ENCODE peak calls at places on chromosome 22, in nine cellular contexts. Q is IMR-90, X is RWPE2, M is upper lobe of left lung, A is transverse colon, L is adrenal gland, R is Peyer's patch, Y is cardiac fibroblast, I is NB4. O is an unnamed sample.

GRCh38 chr22:45639747-45640102 is 31.9 kb upstream of the ATXN10 start:
- DNase-seq in M (no peak), Q (no peak), R (no peak), Y (no peak), X (no peak), I (peak; percentile 63), A (no peak), L (no peak), O (no peak)

GRCh38 chr22:45717787-45718186 is 46.2 kb downstream of the ATXN10 start:
- DNase-seq in Y (peak; percentile 67), I (no peak), M (no peak), L (no peak), A (no peak), X (no peak), Q (peak; percentile 79), R (no peak), O (peak; percentile 71)

GRCh38 chr22:22848364-22848866 is 39.2 kb upstream of the IGLL5 start:
- DNase-seq in A (peak; percentile 79), L (peak; percentile 45), X (no peak), Y (peak; percentile 51), I (peak; percentile 59), Q (peak; percentile 31), M (peak; percentile 23), R (peak; percentile 78), O (peak; percentile 69)

GRCh38 chr22:29030618-29031235 is 30.9 kb downstream of the C22orf31 start:
- DNase-seq in Q (peak; percentile 77), L (peak; percentile 96), A (peak; percentile 84), M (peak; percentile 88), I (no peak), R (peak; percentile 83), Y (peak; percentile 79), X (no peak), O (peak; percentile 54)

GRCh38 chr22:44211256-44211945 is 30.7 kb downstream of the PARVG start:
- DNase-seq in L (peak; percentile 9), Y (peak; percentile 17), X (no peak), R (peak; percentile 38), I (no peak), Q (no peak), A (peak; percentile 14), M (no peak), O (no peak)

GRCh38 chr22:20116376-20116950 is 559 bp downstream of the RANBP1 start:
- DNase-seq in L (peak; percentile 51), R (no peak), Y (no peak), I (no peak), A (no peak), M (peak; percentile 84), Q (no peak), X (no peak), O (no peak)

GRCh38 chr22:19854778-19855503 is at the start of the genes GNB1L and RTL10:
- DNase-seq in Q (peak; percentile 96), M (peak; percentile 100), L (peak; percentile 96), A (peak; percentile 98), X (peak; percentile 95), I (peak; percentile 98), R (peak; percentile 98), Y (peak; percentile 96), O (peak; percentile 98)

GRCh38 chr22:49937758-49938564 is 19.5 kb downstream of the CRELD2 start:
- DNase-seq in R (no peak), A (no peak), Y (no peak), X (no peak), M (peak; percentile 86), L (peak; percentile 50), I (no peak), Q (no peak), O (no peak)

GRCh38 chr22:19996694-19997384 is 19.8 kb downstream of the ARVCF start:
- DNase-seq in Q (no peak), I (no peak), X (no peak), L (no peak), Y (no peak), R (no peak), A (no peak), M (peak; percentile 56), O (no peak)

GRCh38 chr22:28674121-28674563 is 5.5 kb downstream of the TTC28 start:
- DNase-seq in A (no peak), R (no peak), X (no peak), M (no peak), L (no peak), Y (peak; percentile 64), I (peak; percentile 88), Q (peak; percentile 43), O (no peak)

GRCh38 chr22:23177197-23177596 is 3.1 kb upstream of the BCR start:
- DNase-seq in I (peak; percentile 44), Y (no peak), A (no peak), L (no peak), R (no peak), Q (no peak), M (no peak), X (no peak), O (peak; percentile 29)

GRCh38 chr22:24284747-24285203 is 14.1 kb downstream of the SPECC1L start:
- DNase-seq in Q (peak; percentile 53), X (no peak), R (no peak), I (no peak), Y (peak; percentile 32), L (no peak), A (no peak), M (no peak), O (peak; percentile 59)

GRCh38 chr22:22721681-22722309 is 77.4 kb downstream of the GGTLC2 start:
- DNase-seq in L (no peak), I (peak; percentile 66), R (no peak), M (no peak), X (no peak), Q (peak; percentile 83), A (no peak), Y (peak; percentile 89), O (peak; percentile 65)

GRCh38 chr22:45082795-45083194 is 73.0 kb upstream of the PHF21B start:
- DNase-seq in A (no peak), Q (no peak), Y (peak; percentile 34), L (no peak), X (no peak), R (no peak), I (peak; percentile 32), M (no peak), O (no peak)

GRCh38 chr22:49183826-49184216 is 643.9 kb downstream of the BRD1 start:
- DNase-seq in Y (no peak), X (no peak), R (no peak), L (no peak), Q (no peak), M (no peak), I (peak; percentile 40), A (no peak), O (no peak)

DNA sequence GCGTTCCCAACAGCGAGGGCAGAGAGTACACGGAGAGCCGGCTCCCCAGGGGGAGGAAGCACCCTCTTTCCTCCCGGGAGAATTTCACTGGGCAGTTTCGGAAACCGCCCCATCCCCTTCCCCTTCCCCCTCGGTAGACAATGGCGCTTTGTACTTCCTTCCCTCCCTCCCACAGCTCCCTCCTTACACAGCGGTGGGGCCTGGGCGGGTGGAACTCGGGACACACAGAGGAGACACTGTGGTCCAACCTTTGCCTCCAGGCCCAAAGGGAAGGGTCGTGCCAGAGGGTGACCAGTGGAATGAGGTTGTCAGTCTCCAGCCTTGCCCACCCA is 4.3 kb downstream of the SMTN start:
- DNase-seq in R (no peak), A (peak; percentile 45), X (peak; percentile 49), Q (no peak), I (peak; percentile 68), Y (peak; percentile 36), M (no peak), L (no peak), O (no peak)
- TF ChIP-seq CTCF in R (no peak), A (peak; percentile 48), X (peak; percentile 39), Q (no peak), I (no peak), Y (no peak), M (peak; percentile 15), L (no peak), O (no peak)

GRCh38 chr22:47056361-47056760 is 293.9 kb downstream of the TBC1D22A start:
- DNase-seq in L (no peak), X (peak; percentile 34), R (peak; percentile 13), I (no peak), M (no peak), A (no peak), Q (no peak), Y (no peak), O (no peak)

GRCh38 chr22:47055073-47055355 is 292.6 kb downstream of the TBC1D22A start:
- DNase-seq in X (no peak), M (no peak), L (no peak), Y (no peak), I (no peak), Q (no peak), R (peak; percentile 22), A (no peak), O (no peak)

GRCh38 chr22:47055461-47055860 is 293.0 kb downstream of the TBC1D22A start:
- DNase-seq in R (peak; percentile 23), L (no peak), X (no peak), Y (no peak), I (no peak), A (no peak), M (no peak), Q (no peak), O (no peak)

GRCh38 chr22:47056776-47057470 is 294.5 kb downstream of the TBC1D22A start:
- DNase-seq in X (no peak), Q (no peak), I (no peak), A (no peak), Y (no peak), R (peak; percentile 47), L (no peak), M (peak; percentile 54), O (no peak)

DNA sequence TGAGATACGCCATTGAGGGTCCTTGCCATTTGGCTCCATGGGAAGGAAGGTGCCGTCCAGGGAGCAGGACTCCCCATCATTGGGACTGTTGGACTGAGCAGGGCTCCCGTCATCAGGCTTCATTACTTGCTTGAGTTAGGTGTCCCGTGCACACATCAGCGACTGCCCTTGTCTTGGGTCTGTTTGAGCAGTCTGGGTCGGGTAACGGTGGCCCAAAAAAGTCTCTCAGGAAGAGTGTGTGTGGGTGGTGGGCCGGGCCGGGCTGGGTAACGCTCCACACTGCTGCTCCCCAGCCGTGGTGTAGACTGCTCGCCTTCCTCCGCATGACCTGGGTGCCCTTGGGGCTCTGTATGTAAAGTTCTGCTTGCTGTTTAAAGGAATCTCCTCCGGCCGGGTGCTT is 293.5 kb downstream of the TBC1D22A start:
- DNase-seq in X (no peak), Q (no peak), Y (no peak), I (no peak), L (no peak), R (peak; percentile 26), M (peak; percentile 51), A (no peak), O (no peak)
- H3K4me3 ChIP-seq in X (no peak overlapping the region), Q (no peak overlapping the region), Y (no peak overlapping the region), I (no peak overlapping the region), L (no peak overlapping the region), R (no peak overlapping the region), M (no peak overlapping the region), A (no peak overlapping the region), O (no peak overlapping the region)

GRCh38 chr22:30490399-30490798 is 15.1 kb downstream of the SEC14L4 start:
- DNase-seq in X (no peak), L (no peak), R (no peak), M (no peak), I (no peak), A (no peak), Q (no peak), Y (no peak), O (no peak)
- TF ChIP-seq CTCF in X (peak; percentile 22), L (no peak), R (no peak), M (no peak), I (no peak), A (no peak), Q (peak; percentile 19), Y (peak; percentile 32), O (no peak)

DNA sequence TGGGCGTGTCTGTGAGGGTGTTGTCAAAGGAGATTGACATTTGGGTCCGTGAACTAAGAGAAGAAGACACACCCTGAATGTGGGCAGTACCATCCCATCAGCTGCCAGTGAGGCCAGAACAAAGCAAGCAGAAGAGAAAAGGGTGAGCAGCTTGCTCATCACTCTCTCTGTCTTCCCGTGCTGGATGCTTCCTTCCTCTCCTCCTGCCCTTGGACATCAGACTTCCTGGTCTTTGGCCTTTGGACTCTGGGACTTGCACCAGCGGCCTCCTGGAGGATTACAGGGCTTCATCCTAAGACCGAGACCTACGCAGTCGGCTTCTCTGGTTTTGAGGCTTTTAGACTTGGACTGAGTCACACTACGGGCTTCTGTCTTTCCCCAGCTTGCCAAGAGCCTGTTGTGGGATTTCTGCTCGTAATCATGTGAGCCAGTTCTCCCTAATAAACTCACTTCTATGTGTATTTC is 18.8 kb downstream of the APOL2 start:
- DNase-seq in Q (peak; percentile 59), Y (peak; percentile 62), M (no peak), R (peak; percentile 67), A (no peak), I (no peak), X (no peak), L (no peak), O (peak; percentile 65)
- H3K4me3 ChIP-seq in Q (no peak overlapping the region), Y (no peak overlapping the region), M (no peak overlapping the region), R (no peak overlapping the region), A (no peak overlapping the region), I (no peak overlapping the region), X (no peak overlapping the region), L (no peak overlapping the region), O (no peak overlapping the region)

O was measured in epithelial cell of esophagus.